ENCODE peak calls at places on chromosome 22, in five cellular contexts. One of them, this sample, is unnamed.

GRCh38 chr22:35567214-35567792 is 26.7 kb downstream of the RASD2 start:
- DNase-seq in transverse colon: no peak
- DNase-seq in endodermal cell: no peak
- DNase-seq in mucosa of descending colon: no peak
- DNase-seq in IMR-90: no peak
- DNase-seq in this sample: no peak

GRCh38 chr22:31753005-31753633 is 700 bp upstream of the DEPDC5 start:
- DNase-seq in transverse colon: peak; percentile 18
- DNase-seq in endodermal cell: peak; percentile 94
- DNase-seq in mucosa of descending colon: peak; percentile 43
- DNase-seq in IMR-90: no peak
- DNase-seq in this sample: peak; percentile 49

GRCh38 chr22:43387815-43388214 is 24.0 kb upstream of the MPPED1 start:
- DNase-seq in transverse colon: no peak
- DNase-seq in endodermal cell: peak; percentile 33
- DNase-seq in mucosa of descending colon: no peak
- DNase-seq in IMR-90: no peak
- DNase-seq in this sample: no peak

GRCh38 chr22:37556750-37557149 is 3.5 kb upstream of the CDC42EP1 start:
- DNase-seq in transverse colon: no peak
- DNase-seq in endodermal cell: peak; percentile 85
- DNase-seq in mucosa of descending colon: no peak
- DNase-seq in IMR-90: no peak
- DNase-seq in this sample: no peak

GRCh38 chr22:36540867-36541642 is 12.1 kb upstream of the EIF3D start:
- DNase-seq in transverse colon: no peak
- DNase-seq in endodermal cell: no peak
- DNase-seq in mucosa of descending colon: no peak
- DNase-seq in IMR-90: no peak
- DNase-seq in this sample: no peak

GRCh38 chr22:42229455-42230149 is 40.9 kb downstream of the TCF20 start:
- DNase-seq in transverse colon: no peak
- DNase-seq in endodermal cell: no peak
- DNase-seq in mucosa of descending colon: no peak
- DNase-seq in IMR-90: peak; percentile 54
- DNase-seq in this sample: no peak

GRCh38 chr22:35938226-35938625 is 90.4 kb downstream of the RBFOX2 start:
- DNase-seq in transverse colon: no peak
- DNase-seq in endodermal cell: no peak
- DNase-seq in mucosa of descending colon: no peak
- DNase-seq in IMR-90: no peak
- DNase-seq in this sample: no peak

GRCh38 chr22:26334232-26334631 is 94.8 kb upstream of the ASPHD2 start:
- DNase-seq in transverse colon: no peak
- DNase-seq in endodermal cell: no peak
- DNase-seq in mucosa of descending colon: no peak
- DNase-seq in IMR-90: no peak
- DNase-seq in this sample: no peak

GRCh38 chr22:37166675-37167066 is 17.0 kb upstream of the IL2RB start:
- DNase-seq in transverse colon: peak; percentile 91
- DNase-seq in endodermal cell: peak; percentile 95
- DNase-seq in mucosa of descending colon: peak; percentile 95
- DNase-seq in IMR-90: peak; percentile 65
- DNase-seq in this sample: peak; percentile 91

GRCh38 chr22:44661070-44661469 is 40.9 kb upstream of the PRR5 start:
- DNase-seq in transverse colon: no peak
- DNase-seq in endodermal cell: peak; percentile 87
- DNase-seq in mucosa of descending colon: no peak
- DNase-seq in IMR-90: no peak
- DNase-seq in this sample: no peak

GRCh38 chr22:44661659-44662569 is 40.1 kb upstream of the PRR5 start:
- DNase-seq in transverse colon: no peak
- DNase-seq in endodermal cell: no peak
- DNase-seq in mucosa of descending colon: no peak
- DNase-seq in IMR-90: no peak
- DNase-seq in this sample: no peak

GRCh38 chr22:44664149-44664548 is 37.9 kb upstream of the PRR5 start:
- DNase-seq in transverse colon: peak; percentile 67
- DNase-seq in endodermal cell: no peak
- DNase-seq in mucosa of descending colon: peak; percentile 70
- DNase-seq in IMR-90: peak; percentile 61
- DNase-seq in this sample: peak; percentile 62

GRCh38 chr22:44665115-44665514 is 36.9 kb upstream of the PRR5 start:
- DNase-seq in transverse colon: peak; percentile 32
- DNase-seq in endodermal cell: peak; percentile 49
- DNase-seq in mucosa of descending colon: peak; percentile 36
- DNase-seq in IMR-90: no peak
- DNase-seq in this sample: no peak

GRCh38 chr22:44663256-44663999 is 38.6 kb upstream of the PRR5 start:
- DNase-seq in transverse colon: no peak
- DNase-seq in endodermal cell: no peak
- DNase-seq in mucosa of descending colon: no peak
- DNase-seq in IMR-90: no peak
- DNase-seq in this sample: no peak
- H3K4me1 ChIP-seq in transverse colon: peaks cover 5% of the 10 kb centered on the region
- H3K4me1 ChIP-seq in endodermal cell: peaks cover under 1% of the 10 kb centered on the region
- H3K4me1 ChIP-seq in mucosa of descending colon: peaks cover 17% of the 10 kb centered on the region
- H3K4me1 ChIP-seq in IMR-90: peaks cover 25% of the 10 kb centered on the region
- H3K4me1 ChIP-seq in this sample: peaks cover 4% of the 10 kb centered on the region

GRCh38 chr22:22702874-22703570 is 58.6 kb downstream of the GGTLC2 start:
- DNase-seq in transverse colon: no peak
- DNase-seq in endodermal cell: no peak
- DNase-seq in mucosa of descending colon: no peak
- DNase-seq in IMR-90: no peak
- DNase-seq in this sample: no peak

GRCh38 chr22:22703715-22704114 is 59.3 kb downstream of the GGTLC2 start:
- DNase-seq in transverse colon: no peak
- DNase-seq in endodermal cell: no peak
- DNase-seq in mucosa of descending colon: no peak
- DNase-seq in IMR-90: no peak
- DNase-seq in this sample: no peak

GRCh38 chr22:22700631-22701030 is 56.2 kb downstream of the GGTLC2 start:
- DNase-seq in transverse colon: no peak
- DNase-seq in endodermal cell: peak; percentile 7
- DNase-seq in mucosa of descending colon: no peak
- DNase-seq in IMR-90: no peak
- DNase-seq in this sample: no peak

GRCh38 chr22:22704156-22704946 is 59.9 kb downstream of the GGTLC2 start:
- DNase-seq in transverse colon: no peak
- DNase-seq in endodermal cell: peak; percentile 38
- DNase-seq in mucosa of descending colon: no peak
- DNase-seq in IMR-90: no peak
- DNase-seq in this sample: no peak

GRCh38 chr22:22702159-22702873 is 57.9 kb downstream of the GGTLC2 start:
- DNase-seq in transverse colon: peak; percentile 44
- DNase-seq in endodermal cell: peak; percentile 79
- DNase-seq in mucosa of descending colon: peak; percentile 45
- DNase-seq in IMR-90: no peak
- DNase-seq in this sample: peak; percentile 35
- TF ChIP-seq CTCF in transverse colon: peak; percentile 10
- TF ChIP-seq CTCF in endodermal cell: peak; percentile 78
- TF ChIP-seq CTCF in mucosa of descending colon: peak; percentile 10
- TF ChIP-seq CTCF in IMR-90: no peak
- TF ChIP-seq CTCF in this sample: no peak

GRCh38 chr22:23754220-23754919 is at the start of gene VPREB3:
- DNase-seq in transverse colon: no peak
- DNase-seq in endodermal cell: no peak
- DNase-seq in mucosa of descending colon: no peak
- DNase-seq in IMR-90: no peak
- DNase-seq in this sample: no peak
- H3K4me1 ChIP-seq in transverse colon: peaks cover 22% of the 10 kb centered on the region
- H3K4me1 ChIP-seq in endodermal cell: no peaks in the 10 kb centered on the region
- H3K4me1 ChIP-seq in mucosa of descending colon: peaks cover 11% of the 10 kb centered on the region
- H3K4me1 ChIP-seq in IMR-90: peaks cover 4% of the 10 kb centered on the region
- H3K4me1 ChIP-seq in this sample: no peaks in the 10 kb centered on the region

DNA sequence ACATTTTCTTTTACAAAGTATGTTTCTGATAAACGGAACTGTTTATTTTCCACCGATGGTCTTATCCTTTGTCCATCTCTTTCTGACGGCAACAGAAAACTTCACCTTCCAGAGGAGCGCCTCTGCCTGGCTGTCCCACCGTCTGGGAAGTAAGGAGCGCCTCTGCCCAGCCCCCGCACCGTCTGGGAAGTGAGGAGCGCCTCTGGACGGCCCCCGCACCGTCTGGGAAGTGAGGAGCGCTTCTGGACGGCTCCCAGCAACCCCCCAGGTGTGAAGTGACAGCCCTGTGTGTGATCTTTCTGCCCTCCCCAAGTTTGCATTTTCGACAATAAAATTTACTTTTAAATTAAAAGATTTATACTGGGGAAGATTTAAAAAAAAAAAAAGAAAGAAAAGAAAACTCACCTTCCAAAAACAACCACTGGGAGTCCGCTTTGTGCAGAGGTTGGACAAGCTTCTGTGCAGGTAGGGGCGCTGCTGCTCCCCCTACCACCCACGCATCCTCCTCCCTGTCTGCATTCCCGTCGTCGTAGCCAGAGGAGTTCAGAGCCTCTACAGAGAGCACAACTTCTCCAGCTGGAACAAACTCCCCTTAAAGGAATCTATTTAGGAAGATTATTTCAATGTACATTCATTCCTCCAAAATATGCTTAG is 1.0 kb upstream of the APOBEC3B start:
- DNase-seq in transverse colon: peak; percentile 54
- DNase-seq in endodermal cell: peak; percentile 45
- DNase-seq in mucosa of descending colon: peak; percentile 59
- DNase-seq in IMR-90: peak; percentile 31
- DNase-seq in this sample: peak; percentile 55
- TF ChIP-seq CTCF in transverse colon: peak; percentile 44
- TF ChIP-seq CTCF in endodermal cell: peak; percentile 59
- TF ChIP-seq CTCF in mucosa of descending colon: no peak
- TF ChIP-seq CTCF in IMR-90: peak; percentile 37
- TF ChIP-seq CTCF in this sample: peak; percentile 29

GRCh38 chr22:22903355-22903777 is 15.8 kb downstream of the IGLL5 start:
- DNase-seq in transverse colon: no peak
- DNase-seq in endodermal cell: no peak
- DNase-seq in mucosa of descending colon: no peak
- DNase-seq in IMR-90: no peak
- DNase-seq in this sample: no peak

GRCh38 chr22:22897947-22898346 is 10.3 kb downstream of the IGLL5 start:
- DNase-seq in transverse colon: no peak
- DNase-seq in endodermal cell: no peak
- DNase-seq in mucosa of descending colon: no peak
- DNase-seq in IMR-90: no peak
- DNase-seq in this sample: no peak

GRCh38 chr22:22897036-22897435 is 9.4 kb downstream of the IGLL5 start:
- DNase-seq in transverse colon: no peak
- DNase-seq in endodermal cell: no peak
- DNase-seq in mucosa of descending colon: no peak
- DNase-seq in IMR-90: no peak
- DNase-seq in this sample: no peak

GRCh38 chr22:22902247-22902962 is 14.8 kb downstream of the IGLL5 start:
- DNase-seq in transverse colon: no peak
- DNase-seq in endodermal cell: no peak
- DNase-seq in mucosa of descending colon: no peak
- DNase-seq in IMR-90: no peak
- DNase-seq in this sample: no peak

GRCh38 chr22:22901578-22902218 is 14.1 kb downstream of the IGLL5 start:
- DNase-seq in transverse colon: no peak
- DNase-seq in endodermal cell: no peak
- DNase-seq in mucosa of descending colon: no peak
- DNase-seq in IMR-90: no peak
- DNase-seq in this sample: no peak
- H3K4me1 ChIP-seq in transverse colon: no peaks in the 10 kb centered on the region
- H3K4me1 ChIP-seq in endodermal cell: no peaks in the 10 kb centered on the region
- H3K4me1 ChIP-seq in mucosa of descending colon: no peaks in the 10 kb centered on the region
- H3K4me1 ChIP-seq in IMR-90: no peaks in the 10 kb centered on the region
- H3K4me1 ChIP-seq in this sample: no peaks in the 10 kb centered on the region

GRCh38 chr22:39634530-39635399 is 64.2 kb downstream of the CACNA1I start:
- DNase-seq in transverse colon: peak; percentile 49
- DNase-seq in endodermal cell: peak; percentile 75
- DNase-seq in mucosa of descending colon: peak; percentile 20
- DNase-seq in IMR-90: peak; percentile 92
- DNase-seq in this sample: peak; percentile 63
- TF ChIP-seq CTCF in transverse colon: no peak
- TF ChIP-seq CTCF in endodermal cell: no peak
- TF ChIP-seq CTCF in mucosa of descending colon: no peak
- TF ChIP-seq CTCF in IMR-90: no peak
- TF ChIP-seq CTCF in this sample: no peak